ENCODE peak calls at places on chromosomes 3 and 15, in five cellular contexts. X is body of pancreas; U is hepatocyte; R is cardiac muscle cell; I is naive thymus-derived CD4-positive, alpha-beta T cell. W is an unnamed sample.

GRCh38 chr3:52527039-52527731 is 6.5 kb downstream of the NT5DC2 start:
- DNase-seq in X (no peak), U (no peak), R (no peak), I (no peak), W (no peak)

GRCh38 chr3:195913382-195913781 is 5.0 kb upstream of the TNK2 start:
- DNase-seq in X (no peak), U (no peak), R (no peak), I (no peak), W (no peak)

GRCh38 chr15:35533130-35534110 is 12.5 kb downstream of the DPH6 start:
- DNase-seq in X (no peak), U (no peak), R (no peak), I (no peak), W (no peak)

GRCh38 chr3:87873136-87873535 is 185.7 kb downstream of the CGGBP1 start:
- DNase-seq in X (no peak), U (no peak), R (no peak), I (no peak), W (no peak)

GRCh38 chr15:67132276-67132675 is 66.9 kb downstream of the SMAD3 start:
- DNase-seq in X (no peak), U (no peak), R (no peak), I (no peak), W (no peak)

GRCh38 chr3:112638327-112639020 is 2.5 kb downstream of the CCDC80 start:
- DNase-seq in X (no peak), U (no peak), R (no peak), I (no peak), W (no peak)

GRCh38 chr3:124707667-124708066 is 22.6 kb upstream of the UMPS start:
- DNase-seq in X (no peak), U (peak), R (no peak), I (no peak), W (no peak)

GRCh38 chr3:138062037-138062436 is 52.1 kb downstream of the CLDN18 start:
- DNase-seq in X (no peak), U (no peak), R (no peak), I (no peak), W (no peak)

GRCh38 chr3:158447408-158447807 is 123.6 kb upstream of the MLF1 start:
- DNase-seq in X (no peak), U (no peak), R (no peak), I (no peak), W (no peak)

GRCh38 chr3:192841428-192841827 is 76.2 kb downstream of the MB21D2 start:
- DNase-seq in X (no peak), U (peak), R (no peak), I (no peak), W (no peak)

GRCh38 chr15:86444527-86444926 is 364.9 kb downstream of the AGBL1 start:
- DNase-seq in X (no peak), U (peak), R (peak), I (no peak), W (no peak)

GRCh38 chr3:28698706-28699105 is 350.1 kb upstream of the AZI2 start:
- DNase-seq in X (no peak), U (no peak), R (no peak), I (no peak), W (no peak)

GRCh38 chr3:72604287-72604686 is 244.0 kb downstream of the SHQ1 start:
- DNase-seq in X (no peak), U (no peak), R (no peak), I (no peak), W (no peak)

GRCh38 chr15:78322243-78322642 is 17.9 kb upstream of the CRABP1 start:
- DNase-seq in X (no peak), U (no peak), R (no peak), I (no peak), W (no peak)

GRCh38 chr3:151008699-151009098 is 36.2 kb upstream of the CLRN1 start:
- DNase-seq in X (no peak), U (peak), R (peak), I (no peak), W (no peak)

GRCh38 chr15:52678468-52679231 is 538 bp downstream of the ATOSA start:
- DNase-seq in X (peak), U (peak), R (peak), I (peak), W (no peak)

GRCh38 chr3:138457863-138458735 is 23.7 kb downstream of the ESYT3 start:
- DNase-seq in X (no peak), U (no peak), R (no peak), I (no peak), W (no peak)

GRCh38 chr15:29936353-29937049 is 114.2 kb upstream of the TJP1 start:
- DNase-seq in X (peak), U (no peak), R (no peak), I (no peak), W (no peak)

GRCh38 chr3:45608885-45609284 is 14.3 kb downstream of the LIMD1 start:
- DNase-seq in X (peak), U (no peak), R (no peak), I (no peak), W (no peak)

GRCh38 chr3:64214697-64215018 is 10.6 kb downstream of the PRICKLE2 start:
- DNase-seq in X (no peak), U (peak), R (no peak), I (no peak), W (no peak)

GRCh38 chr15:31262143-31262530 is 64.5 kb upstream of the KLF13 start:
- DNase-seq in X (no peak), U (no peak), R (no peak), I (no peak), W (no peak)

GRCh38 chr3:137978328-137978727 is 31.6 kb upstream of the CLDN18 start:
- DNase-seq in X (no peak), U (no peak), R (no peak), I (no peak), W (no peak)

GRCh38 chr3:173214576-173214975 is 73.5 kb upstream of the SPATA16 start:
- DNase-seq in X (no peak), U (no peak), R (no peak), I (no peak), W (no peak)

GRCh38 chr3:43759297-43759782 is 68.6 kb downstream of the ABHD5 start:
- DNase-seq in X (no peak), U (no peak), R (peak), I (no peak), W (no peak)

DNA sequence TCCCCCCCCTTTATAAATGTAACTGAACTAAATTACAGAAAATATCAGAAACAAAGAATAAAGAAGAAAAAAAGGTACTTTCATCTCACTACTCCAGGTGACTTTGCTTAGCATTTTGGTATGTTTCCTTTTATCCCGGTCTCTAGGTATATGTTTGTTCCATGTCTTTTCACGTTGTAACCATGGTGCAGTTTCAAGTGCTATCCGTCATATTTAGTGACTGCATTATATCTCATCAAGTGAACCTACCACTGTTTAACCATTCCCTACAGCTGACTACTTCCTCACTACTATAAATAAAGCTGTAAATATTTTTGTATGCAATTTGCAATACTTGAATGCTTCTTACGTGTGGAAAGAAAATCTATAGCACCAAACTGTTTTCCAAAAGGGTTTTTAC is 2.2 kb downstream of the BTBD1 start:
- DNase-seq in X (no peak), U (no peak), R (no peak), I (no peak), W (no peak)
- H3K4me3 ChIP-seq in X (no peak), U (peak), R (peak), I (peak), W (no peak)

GRCh38 chr3:56763233-56763632 is 38.5 kb downstream of the ARHGEF3 start:
- DNase-seq in X (no peak), U (no peak), R (no peak), I (no peak), W (no peak)

GRCh38 chr3:56764184-56764583 is 37.6 kb downstream of the ARHGEF3 start:
- DNase-seq in X (no peak), U (no peak), R (no peak), I (no peak), W (no peak)

GRCh38 chr3:56761887-56762605 is 39.7 kb downstream of the ARHGEF3 start:
- DNase-seq in X (no peak), U (no peak), R (no peak), I (no peak), W (no peak)

GRCh38 chr3:56761023-56761422 is 40.7 kb downstream of the ARHGEF3 start:
- DNase-seq in X (no peak), U (no peak), R (no peak), I (no peak), W (no peak)

DNA sequence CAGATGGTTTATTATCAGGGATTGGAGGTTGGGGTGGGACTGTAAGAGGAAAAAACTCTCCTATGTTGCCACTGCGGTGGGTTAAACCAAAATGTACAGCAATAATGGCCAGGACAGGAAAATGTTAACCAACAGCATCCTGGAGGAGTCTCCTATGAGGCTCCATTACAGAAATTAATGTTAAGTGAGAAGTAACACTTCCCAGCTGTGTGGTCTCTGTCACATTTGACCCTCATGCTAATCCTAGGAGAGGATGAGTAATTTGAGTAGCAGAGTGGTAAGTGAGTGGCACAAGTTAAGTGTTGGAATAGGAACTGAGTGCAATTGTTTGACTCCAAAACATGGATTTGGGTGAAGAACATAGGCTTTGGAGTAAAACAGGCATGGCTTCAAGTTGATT is 39.0 kb downstream of the ARHGEF3 start:
- DNase-seq in X (no peak), U (no peak), R (no peak), I (no peak), W (no peak)
- H3K4me3 ChIP-seq in X (no peak), U (no peak), R (no peak), I (no peak), W (no peak)

DNA sequence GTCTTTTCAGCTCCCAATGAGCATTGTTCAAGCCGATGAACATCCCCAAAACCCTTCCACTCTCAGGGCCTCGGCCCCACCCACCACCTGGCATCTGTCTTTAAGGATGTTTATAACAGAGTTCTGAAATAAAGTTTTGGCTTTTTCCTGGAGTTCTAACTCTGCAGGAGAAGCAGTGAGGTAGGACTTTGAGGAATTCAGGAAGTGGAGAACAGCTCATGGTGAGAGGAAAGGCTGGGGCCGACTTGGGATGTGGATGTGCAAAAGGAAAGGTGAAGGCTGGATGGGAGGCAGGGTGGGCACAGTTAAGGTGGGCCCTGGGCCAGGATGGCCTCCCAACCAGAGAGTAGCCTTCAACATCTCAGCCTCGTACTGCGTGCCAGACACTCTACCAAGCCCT is 28.3 kb downstream of the LIPC start:
- DNase-seq in X (no peak), U (no peak), R (no peak), I (no peak), W (no peak)
- H3K4me3 ChIP-seq in X (no peak), U (no peak), R (no peak), I (no peak), W (no peak)

GRCh38 chr15:39579487-39580116 is 1.3 kb upstream of the THBS1 start:
- DNase-seq in X (peak), U (peak), R (peak), I (no peak), W (no peak)
- H3K4me3 ChIP-seq in X (no peak), U (peak), R (peak), I (no peak), W (no peak)

GRCh38 chr3:175526609-175527280 is 667.6 kb downstream of the NAALADL2 start:
- DNase-seq in X (no peak), U (no peak), R (no peak), I (no peak), W (no peak)
- H3K4me3 ChIP-seq in X (peak), U (no peak), R (no peak), I (no peak), W (peak)

GRCh38 chr15:95044780-95045417 is 813.5 kb downstream of the MCTP2 start:
- DNase-seq in X (no peak), U (no peak), R (no peak), I (no peak), W (no peak)
- H3K4me3 ChIP-seq in X (no peak), U (no peak), R (no peak), I (no peak), W (no peak)

GRCh38 chr3:127857270-127857801 is 35.0 kb upstream of the MGLL start:
- DNase-seq in X (no peak), U (no peak), R (no peak), I (no peak), W (no peak)

GRCh38 chr3:127860223-127860622 is 37.9 kb upstream of the MGLL start:
- DNase-seq in X (no peak), U (no peak), R (no peak), I (no peak), W (no peak)

GRCh38 chr3:127858477-127858876 is 36.2 kb upstream of the MGLL start:
- DNase-seq in X (no peak), U (no peak), R (no peak), I (no peak), W (no peak)

GRCh38 chr3:127856801-127857200 is 34.5 kb upstream of the MGLL start:
- DNase-seq in X (no peak), U (no peak), R (no peak), I (no peak), W (no peak)

GRCh38 chr3:127859706-127860105 is 37.4 kb upstream of the MGLL start:
- DNase-seq in X (no peak), U (no peak), R (no peak), I (no peak), W (no peak)
- H3K4me3 ChIP-seq in X (no peak), U (no peak), R (no peak), I (no peak), W (no peak)

GRCh38 chr15:41493205-41493901 is at the start of gene ITPKA:
- DNase-seq in X (peak), U (peak), R (peak), I (peak), W (peak)

GRCh38 chr15:41493902-41494189 is 172 bp downstream of the ITPKA start:
- DNase-seq in X (no peak), U (no peak), R (no peak), I (peak), W (no peak)

GRCh38 chr15:41494190-41494921 is 682 bp downstream of the ITPKA start:
- DNase-seq in X (peak), U (peak), R (peak), I (peak), W (no peak)

GRCh38 chr15:41491889-41492288 is 1.8 kb upstream of the ITPKA start:
- DNase-seq in X (no peak), U (no peak), R (no peak), I (no peak), W (no peak)

DNA sequence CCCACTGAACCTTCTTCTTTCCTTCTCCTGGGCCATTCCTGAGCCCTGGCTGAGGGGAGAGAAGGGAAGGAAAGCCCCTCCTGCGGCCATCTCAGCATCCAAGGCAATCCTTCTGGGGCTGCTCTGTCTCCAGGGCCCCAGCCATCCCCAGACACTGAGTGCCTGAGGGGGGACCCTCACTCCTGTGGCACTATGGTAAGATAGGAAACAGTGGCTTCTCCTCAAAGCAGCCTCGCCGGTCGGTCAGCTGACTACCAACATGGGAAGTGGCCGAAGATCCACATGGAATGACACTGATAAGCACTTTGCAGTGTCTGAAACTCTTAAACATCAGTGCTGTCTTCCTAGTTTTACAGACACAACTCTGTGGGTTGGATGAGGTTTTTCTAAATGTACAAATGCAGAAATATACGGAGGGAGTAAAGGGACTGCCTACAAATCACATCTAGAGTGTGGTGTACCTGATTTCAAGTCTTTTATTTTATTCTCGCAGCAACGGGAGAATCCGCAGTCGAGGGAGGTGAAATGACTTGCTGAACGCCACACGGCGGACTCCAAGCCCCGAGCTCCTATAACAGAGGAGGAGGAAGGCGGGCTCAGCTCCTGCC is 973 bp upstream of the ITPKA start:
- DNase-seq in X (no peak), U (no peak), R (no peak), I (no peak), W (no peak)
- H3K4me3 ChIP-seq in X (peak), U (peak), R (peak), I (peak), W (peak)